ENCODE peak calls at places on chromosome 2, in seven cellular contexts. Z, X, W, K, R, E and U are unnamed samples.
A peak's percentile ranks its signal among the peaks of the same experiment; 100 is the strongest.

GRCh38 chr2:122519366-122519765 is 763.9 kb downstream of the TSN start:
- DNase-seq in Z (no peak), X (no peak), W (peak; percentile 10), K (no peak), R (no peak), E (no peak), U (no peak)

GRCh38 chr2:83238111-83238510 is 1221.0 kb downstream of the SUCLG1 start:
- DNase-seq in Z (no peak), X (no peak), W (no peak), K (no peak), R (no peak), E (no peak), U (no peak)

GRCh38 chr2:64312622-64312948 is 141.4 kb upstream of the LGALSL start:
- DNase-seq in Z (no peak), X (no peak), W (no peak), K (no peak), R (no peak), E (no peak), U (no peak)

GRCh38 chr2:127623388-127624320 is 22.3 kb upstream of the GPR17 start:
- DNase-seq in Z (no peak), X (no peak), W (no peak), K (no peak), R (no peak), E (no peak), U (no peak)

GRCh38 chr2:38581193-38582147 is 21.3 kb downstream of the HNRNPLL start:
- DNase-seq in Z (peak; percentile 59), X (peak; percentile 72), W (peak; percentile 93), K (peak; percentile 60), R (peak; percentile 65), E (peak; percentile 81), U (peak; percentile 68)

GRCh38 chr2:205745661-205746407 is 63.5 kb downstream of the NRP2 start:
- DNase-seq in Z (no peak), X (no peak), W (no peak), K (no peak), R (no peak), E (no peak), U (no peak)

GRCh38 chr2:232365621-232366321 is 12.8 kb upstream of the ALPP start:
- DNase-seq in Z (no peak), X (no peak), W (no peak), K (no peak), R (no peak), E (no peak), U (no peak)

GRCh38 chr2:6290626-6291025 is 575.1 kb downstream of the CMPK2 start:
- DNase-seq in Z (no peak), X (peak; percentile 84), W (no peak), K (no peak), R (peak; percentile 56), E (no peak), U (no peak)

GRCh38 chr2:113274427-113274826 is 4.3 kb downstream of the PAX8 start:
- DNase-seq in Z (no peak), X (no peak), W (no peak), K (no peak), R (no peak), E (no peak), U (no peak)

GRCh38 chr2:6770006-6770405 is 95.7 kb downstream of the CMPK2 start:
- DNase-seq in Z (no peak), X (no peak), W (no peak), K (no peak), R (no peak), E (no peak), U (no peak)

GRCh38 chr2:197952540-197953202 is 148.3 kb downstream of the PLCL1 start:
- DNase-seq in Z (no peak), X (no peak), W (no peak), K (no peak), R (no peak), E (no peak), U (no peak)

GRCh38 chr2:11738589-11739436 is 7.6 kb upstream of the LPIN1 start:
- DNase-seq in Z (peak; percentile 38), X (peak; percentile 27), W (no peak), K (no peak), R (no peak), E (peak; percentile 31), U (no peak)

GRCh38 chr2:11701206-11701605 is 31.2 kb upstream of the NTSR2 start:
- DNase-seq in Z (no peak), X (no peak), W (no peak), K (no peak), R (no peak), E (no peak), U (no peak)

GRCh38 chr2:158990397-158991209 is 22.2 kb downstream of the TANC1 start:
- DNase-seq in Z (peak; percentile 24), X (no peak), W (no peak), K (no peak), R (no peak), E (no peak), U (no peak)

GRCh38 chr2:86035883-86036789 is 69.5 kb downstream of the POLR1A start:
- DNase-seq in Z (no peak), X (peak; percentile 73), W (peak; percentile 87), K (peak; percentile 51), R (peak; percentile 97), E (peak; percentile 79), U (no peak)

GRCh38 chr2:88651646-88652045 is 24.4 kb upstream of the EIF2AK3 start:
- DNase-seq in Z (no peak), X (no peak), W (no peak), K (no peak), R (no peak), E (no peak), U (no peak)

GRCh38 chr2:28137221-28137620 is 246.7 kb downstream of the BABAM2 start:
- DNase-seq in Z (peak; percentile 80), X (no peak), W (peak; percentile 40), K (no peak), R (peak; percentile 6), E (no peak), U (no peak)

GRCh38 chr2:119012345-119013301 is 70.6 kb downstream of the MARCO start:
- DNase-seq in Z (no peak), X (no peak), W (no peak), K (no peak), R (no peak), E (no peak), U (no peak)

GRCh38 chr2:157476915-157477709 is 33.2 kb upstream of the CYTIP start:
- DNase-seq in Z (no peak), X (no peak), W (no peak), K (no peak), R (no peak), E (no peak), U (no peak)

GRCh38 chr2:182018218-182018617 is 32.6 kb downstream of the PPP1R1C start:
- DNase-seq in Z (no peak), X (no peak), W (no peak), K (no peak), R (no peak), E (no peak), U (no peak)

GRCh38 chr2:8612734-8613179 is 69.1 kb upstream of the ID2 start:
- DNase-seq in Z (no peak), X (no peak), W (no peak), K (no peak), R (no peak), E (no peak), U (no peak)

GRCh38 chr2:213868526-213868925 is 542.3 kb upstream of the VWC2L start:
- DNase-seq in Z (peak; percentile 23), X (no peak), W (no peak), K (no peak), R (no peak), E (no peak), U (no peak)

GRCh38 chr2:86417961-86418360 is 23.2 kb upstream of the KDM3A start:
- DNase-seq in Z (no peak), X (no peak), W (no peak), K (no peak), R (no peak), E (no peak), U (no peak)

GRCh38 chr2:215171151-215171550 is 32.7 kb upstream of the ABCA12 start:
- DNase-seq in Z (no peak), X (no peak), W (no peak), K (no peak), R (no peak), E (peak; percentile 17), U (no peak)

GRCh38 chr2:56008661-56009411 is 85.3 kb upstream of the EFEMP1 start:
- DNase-seq in Z (peak; percentile 59), X (peak; percentile 65), W (peak; percentile 94), K (no peak), R (peak; percentile 94), E (no peak), U (peak; percentile 85)

GRCh38 chr2:144162652-144163051 is 357.3 kb downstream of the ZEB2 start:
- DNase-seq in Z (no peak), X (peak; percentile 27), W (no peak), K (peak; percentile 53), R (peak; percentile 11), E (peak; percentile 34), U (peak; percentile 55)

GRCh38 chr2:61178603-61179545 is 16.9 kb downstream of the C2orf74 start:
- DNase-seq in Z (no peak), X (no peak), W (no peak), K (no peak), R (no peak), E (no peak), U (no peak)

GRCh38 chr2:193584522-193584938 is 1389.8 kb upstream of the TMEFF2 start:
- DNase-seq in Z (no peak), X (no peak), W (no peak), K (no peak), R (no peak), E (no peak), U (peak; percentile 12)

GRCh38 chr2:26532301-26533250 is 54.7 kb upstream of the OTOF start:
- DNase-seq in Z (no peak), X (no peak), W (no peak), K (no peak), R (no peak), E (no peak), U (no peak)

GRCh38 chr2:27134781-27135470 is 490 bp upstream of the PREB start:
- DNase-seq in Z (no peak), X (no peak), W (peak; percentile 26), K (no peak), R (no peak), E (no peak), U (no peak)